ENCODE peak calls at places on chromosomes 4 and X, in six cellular contexts. V is HCT116, U is cardiac muscle cell, M is fibroblast of pulmonary artery, A is coronary artery, T is H9. G is an unnamed sample.

GRCh38 chrX:150236304-150236703 is 126.8 kb upstream of the MAMLD1 start:
- DNase-seq in V (no peak), U (no peak), M (no peak), A (peak), T (no peak), G (no peak)

GRCh38 chrX:154012336-154012991 is 7.2 kb downstream of the IRAK1 start:
- DNase-seq in V (no peak), U (peak), M (peak), A (no peak), T (no peak), G (no peak)

GRCh38 chr4:2898001-2898400 is 54.4 kb downstream of the ADD1 start:
- DNase-seq in V (no peak), U (peak), M (peak), A (no peak), T (no peak), G (no peak)

GRCh38 chr4:102817021-102817605 is 10.2 kb downstream of the UBE2D3 start:
- DNase-seq in V (no peak), U (no peak), M (no peak), A (no peak), T (no peak), G (no peak)

GRCh38 chr4:88102029-88102428 is 56.4 kb downstream of the ABCG2 start:
- DNase-seq in V (no peak), U (no peak), M (no peak), A (no peak), T (no peak), G (no peak)

GRCh38 chr4:182492456-182492855 is 249.3 kb downstream of the TENM3 start:
- DNase-seq in V (no peak), U (peak), M (peak), A (no peak), T (no peak), G (no peak)

GRCh38 chr4:91448668-91449330 is 855.0 kb upstream of the GRID2 start:
- DNase-seq in V (peak), U (peak), M (peak), A (no peak), T (no peak), G (no peak)

GRCh38 chr4:120718979-120719566 is 203.5 kb downstream of the PRDM5 start:
- DNase-seq in V (peak), U (peak), M (peak), A (no peak), T (peak), G (no peak)

GRCh38 chr4:173958445-173958844 is 325.0 kb downstream of the FBXO8 start:
- DNase-seq in V (no peak), U (peak), M (peak), A (no peak), T (no peak), G (no peak)

GRCh38 chrX:70432936-70433847 is 10.1 kb downstream of the GDPD2 start:
- DNase-seq in V (no peak), U (no peak), M (no peak), A (no peak), T (no peak), G (no peak)

GRCh38 chr4:74570095-74570494 is 125.2 kb downstream of the AREG start:
- DNase-seq in V (no peak), U (no peak), M (no peak), A (no peak), T (no peak), G (no peak)

GRCh38 chr4:47696823-47697222 is 141.0 kb downstream of the CORIN start:
- DNase-seq in V (no peak), U (no peak), M (no peak), A (no peak), T (no peak), G (no peak)

GRCh38 chr4:102693266-102693850 is 67.4 kb downstream of the MANBA start:
- DNase-seq in V (no peak), U (no peak), M (no peak), A (no peak), T (no peak), G (no peak)

GRCh38 chrX:103629295-103630170 is 758 bp downstream of the TCEAL1 start:
- DNase-seq in V (no peak), U (peak), M (peak), A (peak), T (peak), G (peak)

GRCh38 chrX:68571292-68572256 is 72.7 kb downstream of the YIPF6 start:
- DNase-seq in V (peak), U (peak), M (peak), A (no peak), T (no peak), G (peak)

GRCh38 chrX:99798951-99799350 is 611.1 kb downstream of the PCDH19 start:
- DNase-seq in V (no peak), U (no peak), M (no peak), A (no peak), T (no peak), G (no peak)

GRCh38 chr4:15658136-15658535 is 3.0 kb upstream of the FBXL5 start:
- DNase-seq in V (no peak), U (no peak), M (no peak), A (no peak), T (no peak), G (no peak)

GRCh38 chrX:149699761-149700160 is 12.1 kb upstream of the MAGEA11 start:
- DNase-seq in V (no peak), U (no peak), M (no peak), A (no peak), T (no peak), G (no peak)

GRCh38 chrX:110966046-110966445 is 129.9 kb upstream of the PAK3 start:
- DNase-seq in V (no peak), U (no peak), M (no peak), A (no peak), T (no peak), G (no peak)

GRCh38 chr4:145196747-145197146 is 16.4 kb upstream of the OTUD4 start:
- DNase-seq in V (no peak), U (no peak), M (no peak), A (no peak), T (no peak), G (no peak)

GRCh38 chrX:117002981-117003380 is 540.2 kb upstream of the CT83 start:
- DNase-seq in V (no peak), U (no peak), M (no peak), A (no peak), T (no peak), G (no peak)

GRCh38 chrX:87664381-87664780 is 146.8 kb downstream of the KLHL4 start:
- DNase-seq in V (no peak), U (peak), M (peak), A (no peak), T (no peak), G (peak)

GRCh38 chrX:111040377-111041017 is 55.5 kb upstream of the PAK3 start:
- DNase-seq in V (no peak), U (peak), M (peak), A (no peak), T (no peak), G (no peak)

GRCh38 chr4:113052379-113052951 is 3.0 kb downstream of the ANK2 start:
- DNase-seq in V (no peak), U (peak), M (peak), A (no peak), T (no peak), G (peak)

GRCh38 chr4:77202491-77202890 is 45.5 kb downstream of the CCNG2 start:
- DNase-seq in V (no peak), U (no peak), M (no peak), A (no peak), T (no peak), G (no peak)

GRCh38 chrX:32576885-32577284 is 634.5 kb downstream of the DMD start:
- DNase-seq in V (no peak), U (no peak), M (no peak), A (no peak), T (no peak), G (no peak)

GRCh38 chr4:66565796-66566195 is 895.5 kb upstream of the EPHA5 start:
- DNase-seq in V (no peak), U (peak), M (peak), A (no peak), T (no peak), G (no peak)

GRCh38 chrX:33840176-33840575 is 291.9 kb downstream of the FAM47A start:
- DNase-seq in V (no peak), U (no peak), M (no peak), A (no peak), T (no peak), G (no peak)

GRCh38 chr4:102168580-102168979 is 176.7 kb downstream of the SLC39A8 start:
- DNase-seq in V (no peak), U (no peak), M (no peak), A (no peak), T (no peak), G (no peak)

GRCh38 chrX:69961365-69962072 is 88.2 kb downstream of the AWAT2 start:
- DNase-seq in V (no peak), U (peak), M (peak), A (no peak), T (no peak), G (no peak)

GRCh38 chr4:122576261-122577188 is 44.3 kb downstream of the IL21 start:
- DNase-seq in V (peak), U (peak), M (peak), A (no peak), T (no peak), G (peak)

GRCh38 chr4:159410076-159410777 is 307.3 kb downstream of the RAPGEF2 start:
- DNase-seq in V (no peak), U (peak), M (no peak), A (no peak), T (no peak), G (no peak)

GRCh38 chr4:20337261-20337664 is 85.6 kb downstream of the SLIT2 start:
- DNase-seq in V (no peak), U (no peak), M (no peak), A (no peak), T (no peak), G (no peak)

GRCh38 chrX:148382983-148383382 is 117.4 kb upstream of the AFF2 start:
- DNase-seq in V (no peak), U (no peak), M (no peak), A (no peak), T (peak), G (no peak)

GRCh38 chr4:57080781-57081650 is 29.2 kb downstream of the IGFBP7 start:
- DNase-seq in V (no peak), U (peak), M (peak), A (no peak), T (no peak), G (no peak)

GRCh38 chr4:70901607-70901983 is 574 bp upstream of the MOB1B start:
- DNase-seq in V (no peak), U (no peak), M (no peak), A (no peak), T (no peak), G (no peak)

GRCh38 chrX:133056341-133056740 is 40.6 kb downstream of the USP26 start:
- DNase-seq in V (no peak), U (no peak), M (no peak), A (no peak), T (no peak), G (no peak)

GRCh38 chrX:8084023-8084422 is 87.0 kb downstream of the VCX2 start:
- DNase-seq in V (no peak), U (peak), M (peak), A (no peak), T (no peak), G (no peak)
- TF ChIP-seq CTCF in V (no peak), U (no peak), M (no peak), A (no peak), T (no peak), G (no peak)

GRCh38 chr4:26687728-26688127 is 103.8 kb downstream of the TBC1D19 start:
- DNase-seq in V (no peak), U (peak), M (peak), A (no peak), T (no peak), G (no peak)
- TF ChIP-seq CTCF in V (no peak), U (no peak), M (no peak), A (no peak), T (no peak), G (no peak)

DNA sequence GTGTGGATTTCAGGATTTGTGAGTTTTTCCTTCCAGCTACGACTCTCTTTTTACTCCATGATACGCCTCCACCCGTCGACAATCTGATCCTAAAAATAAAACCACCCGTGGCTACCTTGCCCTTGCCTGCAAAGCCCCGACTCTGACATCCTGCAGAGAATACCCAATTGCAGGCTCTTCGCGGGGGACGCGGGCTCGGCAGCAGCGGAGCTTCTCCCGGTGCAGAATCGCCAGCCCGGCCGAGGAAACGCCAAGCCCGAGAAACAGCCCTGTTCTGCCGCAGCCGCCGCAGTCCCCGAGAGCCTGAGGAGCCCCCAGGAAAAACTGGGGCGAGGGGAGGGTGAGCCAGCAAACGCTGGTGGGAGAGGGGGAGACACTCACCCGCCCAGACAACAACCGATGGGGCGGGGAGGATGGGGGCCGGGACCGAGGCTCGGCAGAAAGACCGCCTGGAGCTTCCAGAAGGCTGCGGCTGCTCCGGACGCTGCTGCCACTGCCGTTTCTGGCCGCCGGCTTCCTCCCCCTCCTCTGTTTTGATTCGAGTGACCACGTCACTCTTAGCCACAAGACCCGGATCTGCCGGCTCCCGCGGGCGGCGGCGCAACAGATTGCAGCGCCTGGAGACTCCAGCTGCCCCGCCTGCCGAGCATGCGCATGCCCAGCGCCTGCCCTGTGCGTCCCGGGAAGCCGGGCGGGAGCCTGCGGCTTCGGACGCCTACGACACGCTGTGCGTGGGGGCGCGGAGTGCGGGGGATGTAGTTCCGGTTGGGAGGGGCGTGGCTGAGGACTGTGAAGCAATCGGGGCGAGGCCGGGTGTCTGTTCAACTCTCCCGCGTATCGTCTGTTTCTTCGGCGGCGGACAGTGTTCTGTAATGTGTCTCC is at the start of gene SMIM14:
- DNase-seq in V (peak), U (peak), M (peak), A (peak), T (peak), G (peak)
- TF ChIP-seq CTCF in V (no peak), U (no peak), M (no peak), A (no peak), T (no peak), G (no peak)

GRCh38 chrX:56793533-56794320 is 64.7 kb downstream of the NBDY start:
- DNase-seq in V (no peak), U (no peak), M (no peak), A (peak), T (peak), G (no peak)
- TF ChIP-seq CTCF in V (no peak), U (no peak), M (no peak), A (no peak), T (no peak), G (no peak)

GRCh38 chr4:67674098-67674497 is 26.9 kb downstream of the UBA6 start:
- DNase-seq in V (no peak), U (no peak), M (no peak), A (no peak), T (no peak), G (no peak)
- TF ChIP-seq CTCF in V (peak), U (no peak), M (no peak), A (no peak), T (peak), G (no peak)

GRCh38 chr4:167014944-167015343 is 219.3 kb downstream of the SPOCK3 start:
- DNase-seq in V (no peak), U (no peak), M (no peak), A (no peak), T (no peak), G (no peak)

GRCh38 chr4:167023359-167023925 is 210.9 kb downstream of the SPOCK3 start:
- DNase-seq in V (no peak), U (peak), M (no peak), A (no peak), T (no peak), G (no peak)

GRCh38 chr4:167025651-167026050 is 208.6 kb downstream of the SPOCK3 start:
- DNase-seq in V (no peak), U (no peak), M (no peak), A (no peak), T (no peak), G (no peak)

GRCh38 chr4:167021545-167022155 is 212.6 kb downstream of the SPOCK3 start:
- DNase-seq in V (peak), U (peak), M (peak), A (no peak), T (peak), G (peak)

DNA sequence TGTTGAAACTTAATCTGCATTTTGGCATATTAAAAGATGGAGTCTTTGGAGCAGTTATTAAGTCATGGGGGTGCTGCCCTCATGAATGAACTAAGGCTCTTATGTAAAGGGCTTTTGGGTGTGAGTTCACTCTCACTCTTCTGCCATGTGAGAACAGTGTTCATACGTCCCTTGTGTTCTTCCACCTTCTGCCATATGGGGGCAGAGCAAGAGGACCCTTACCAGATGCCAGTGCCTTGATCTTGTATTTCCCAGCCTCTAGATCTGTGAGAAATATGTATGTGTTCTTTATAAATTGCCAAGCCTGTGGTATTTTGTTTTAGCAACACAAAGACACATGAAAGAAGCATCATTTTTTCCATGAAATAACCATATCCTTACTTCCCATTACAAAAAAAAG is 213.9 kb downstream of the SPOCK3 start:
- DNase-seq in V (no peak), U (peak), M (peak), A (no peak), T (peak), G (no peak)
- TF ChIP-seq CTCF in V (peak), U (peak), M (peak), A (no peak), T (peak), G (peak)

GRCh38 chrX:144334577-144334976 is 450.7 kb downstream of the UBE2NL start:
- DNase-seq in V (no peak), U (no peak), M (no peak), A (no peak), T (peak), G (no peak)
- TF ChIP-seq CTCF in V (peak), U (no peak), M (no peak), A (no peak), T (peak), G (no peak)

DNA sequence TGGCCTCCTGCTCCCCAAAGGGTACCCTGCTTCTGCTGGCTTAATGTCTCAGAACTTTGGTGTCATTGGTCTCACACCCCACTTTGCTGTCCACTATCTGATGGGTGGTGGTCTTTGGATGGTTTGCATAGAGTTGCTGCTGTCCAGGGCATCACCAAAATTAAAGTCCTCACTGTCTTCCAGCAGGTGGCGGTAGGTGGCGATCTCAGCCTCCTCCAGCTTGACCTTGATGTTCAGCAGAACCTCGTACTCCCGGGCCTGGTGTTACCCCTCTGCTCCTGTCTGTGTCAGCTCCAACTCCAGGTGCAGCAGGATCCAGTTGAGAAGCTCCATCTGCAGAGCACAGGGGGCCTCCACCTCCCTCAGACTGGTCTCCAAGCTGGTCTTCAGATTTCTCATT is 1169.5 kb upstream of the PABPC4L start:
- DNase-seq in V (no peak), U (no peak), M (no peak), A (no peak), T (peak), G (peak)
- TF ChIP-seq CTCF in V (peak), U (no peak), M (peak), A (no peak), T (peak), G (peak)

G was measured in GM13976.